ENCODE peak calls at places on chromosomes 12 and 14, in four cellular contexts. One of them, this sample, is unnamed.

GRCh38 chr14:89344871-89345270 is 72.2 kb downstream of the FOXN3 start:
- DNase-seq in WERI-Rb-1: no peak
- DNase-seq in tibial artery: no peak
- DNase-seq in SK-N-SH: no peak
- DNase-seq in this sample: no peak

GRCh38 chr12:121805800-121806555 is 2.2 kb downstream of the SETD1B start:
- DNase-seq in WERI-Rb-1: no peak
- DNase-seq in tibial artery: no peak
- DNase-seq in SK-N-SH: no peak
- DNase-seq in this sample: no peak

GRCh38 chr12:6925239-6925542 is 2.6 kb upstream of the ATN1 start:
- DNase-seq in WERI-Rb-1: no peak
- DNase-seq in tibial artery: no peak
- DNase-seq in SK-N-SH: no peak
- DNase-seq in this sample: no peak

GRCh38 chr12:108704527-108704926 is 26.8 kb downstream of the CORO1C start:
- DNase-seq in WERI-Rb-1: no peak
- DNase-seq in tibial artery: no peak
- DNase-seq in SK-N-SH: no peak
- DNase-seq in this sample: no peak

GRCh38 chr12:109804820-109805761 is 28.1 kb downstream of the TRPV4 start:
- DNase-seq in WERI-Rb-1: peak; percentile 77
- DNase-seq in tibial artery: peak; percentile 58
- DNase-seq in SK-N-SH: peak; percentile 89
- DNase-seq in this sample: peak; percentile 28

GRCh38 chr14:70023871-70024270 is 144.7 kb downstream of the SMOC1 start:
- DNase-seq in WERI-Rb-1: no peak
- DNase-seq in tibial artery: no peak
- DNase-seq in SK-N-SH: no peak
- DNase-seq in this sample: no peak

GRCh38 chr12:29581641-29582040 is 84.2 kb upstream of the OVCH1 start:
- DNase-seq in WERI-Rb-1: no peak
- DNase-seq in tibial artery: no peak
- DNase-seq in SK-N-SH: no peak
- DNase-seq in this sample: no peak

GRCh38 chr12:71877335-71878121 is 38.0 kb downstream of the TBC1D15 start:
- DNase-seq in WERI-Rb-1: no peak
- DNase-seq in tibial artery: no peak
- DNase-seq in SK-N-SH: no peak
- DNase-seq in this sample: no peak

GRCh38 chr14:73358187-73358586 is 100.2 kb downstream of the NUMB start:
- DNase-seq in WERI-Rb-1: no peak
- DNase-seq in tibial artery: no peak
- DNase-seq in SK-N-SH: no peak
- DNase-seq in this sample: no peak

GRCh38 chr14:54890794-54891193 is 11.8 kb downstream of the GCH1 start:
- DNase-seq in WERI-Rb-1: no peak
- DNase-seq in tibial artery: no peak
- DNase-seq in SK-N-SH: no peak
- DNase-seq in this sample: peak; percentile 27

GRCh38 chr12:56042430-56043203 is 899 bp downstream of the RPS26 start:
- DNase-seq in WERI-Rb-1: no peak
- DNase-seq in tibial artery: no peak
- DNase-seq in SK-N-SH: no peak
- DNase-seq in this sample: no peak

GRCh38 chr12:80643961-80644360 is 63.5 kb upstream of the MYF6 start:
- DNase-seq in WERI-Rb-1: no peak
- DNase-seq in tibial artery: no peak
- DNase-seq in SK-N-SH: no peak
- DNase-seq in this sample: no peak

GRCh38 chr14:57326253-57326652 is 57.5 kb downstream of the AP5M1 start:
- DNase-seq in WERI-Rb-1: no peak
- DNase-seq in tibial artery: no peak
- DNase-seq in SK-N-SH: no peak
- DNase-seq in this sample: peak; percentile 1

GRCh38 chr12:3073438-3074255 is 3.5 kb upstream of the TSPAN9 start:
- DNase-seq in WERI-Rb-1: peak; percentile 85
- DNase-seq in tibial artery: peak; percentile 79
- DNase-seq in SK-N-SH: peak; percentile 90
- DNase-seq in this sample: peak; percentile 73

GRCh38 chr12:30805959-30806358 is 51.2 kb upstream of the CAPRIN2 start:
- DNase-seq in WERI-Rb-1: no peak
- DNase-seq in tibial artery: no peak
- DNase-seq in SK-N-SH: no peak
- DNase-seq in this sample: no peak

GRCh38 chr12:20314325-20314724 is 54.0 kb upstream of the PDE3A start:
- DNase-seq in WERI-Rb-1: no peak
- DNase-seq in tibial artery: no peak
- DNase-seq in SK-N-SH: no peak
- DNase-seq in this sample: no peak

GRCh38 chr12:14573118-14573517 is 5.4 kb upstream of the PLBD1 start:
- DNase-seq in WERI-Rb-1: no peak
- DNase-seq in tibial artery: no peak
- DNase-seq in SK-N-SH: no peak
- DNase-seq in this sample: no peak

GRCh38 chr12:28938056-28938455 is 211.0 kb upstream of the FAR2 start:
- DNase-seq in WERI-Rb-1: no peak
- DNase-seq in tibial artery: no peak
- DNase-seq in SK-N-SH: no peak
- DNase-seq in this sample: no peak

GRCh38 chr14:88868558-88869159 is 44.2 kb downstream of the TTC8 start:
- DNase-seq in WERI-Rb-1: no peak
- DNase-seq in tibial artery: no peak
- DNase-seq in SK-N-SH: peak; percentile 5
- DNase-seq in this sample: no peak

DNA sequence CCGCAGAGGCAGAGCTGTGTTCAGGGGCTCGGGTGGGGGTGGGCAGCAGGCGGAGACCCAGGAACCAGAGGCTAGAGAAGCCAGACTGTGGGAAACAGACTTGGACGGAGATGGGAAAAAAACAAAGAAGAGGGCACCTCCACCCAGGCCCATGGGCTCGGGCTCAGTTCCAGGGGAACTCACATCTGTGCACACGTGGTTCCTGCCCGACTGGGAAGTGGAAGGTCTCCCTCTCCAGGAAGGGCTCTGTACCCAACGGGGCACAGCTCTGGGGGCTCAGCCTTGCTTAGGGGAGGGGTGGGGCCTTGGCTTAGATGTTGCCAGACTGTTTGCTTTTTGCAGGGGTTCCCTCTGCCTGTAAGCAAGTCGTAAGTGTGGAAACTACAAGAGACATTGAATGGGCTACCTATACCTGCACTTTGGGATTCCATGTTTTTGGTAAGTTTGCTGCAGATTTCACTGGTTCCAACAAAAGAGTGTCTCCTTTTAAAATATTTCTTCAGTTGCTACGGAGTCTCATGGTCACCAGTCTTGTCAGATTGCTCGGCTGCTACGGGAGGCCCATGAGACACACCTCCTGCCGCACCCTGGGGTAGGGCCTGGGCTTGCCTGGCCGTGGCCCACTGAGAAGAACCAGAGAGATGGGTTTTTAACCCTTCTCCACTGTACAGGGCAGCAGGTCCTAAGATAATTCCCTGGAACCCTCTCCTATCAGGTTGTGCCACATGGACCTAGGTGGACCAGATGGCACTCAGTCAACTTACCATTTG is 127.6 kb upstream of the EVL start:
- DNase-seq in WERI-Rb-1: no peak
- DNase-seq in tibial artery: no peak
- DNase-seq in SK-N-SH: no peak
- DNase-seq in this sample: no peak
- H3K36me3 ChIP-seq in WERI-Rb-1: peaks cover 56% of the 10 kb centered on the region
- H3K36me3 ChIP-seq in tibial artery: peaks cover 59% of the 10 kb centered on the region
- H3K36me3 ChIP-seq in SK-N-SH: peaks cover 7% of the 10 kb centered on the region
- H3K36me3 ChIP-seq in this sample: no peaks in the 10 kb centered on the region

DNA sequence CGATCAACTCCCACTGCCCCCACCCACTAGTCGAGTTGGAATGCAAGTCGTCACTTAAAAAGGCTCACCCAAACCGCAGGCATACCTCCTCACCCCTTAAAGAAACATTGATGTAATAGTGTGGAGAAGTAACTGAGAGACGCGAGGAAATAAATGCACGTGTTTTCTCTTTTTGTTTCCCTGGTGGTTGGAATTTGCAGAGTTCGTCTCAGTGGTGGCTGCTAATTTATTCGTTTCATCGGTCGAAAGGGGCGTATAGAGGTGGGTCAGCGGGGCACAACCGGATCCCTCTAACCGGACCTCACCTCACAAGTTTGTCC is 5.1 kb upstream of the NPAS3 start:
- DNase-seq in WERI-Rb-1: no peak
- DNase-seq in tibial artery: no peak
- DNase-seq in SK-N-SH: peak; percentile 42
- DNase-seq in this sample: no peak
- TF ChIP-seq CTCF in WERI-Rb-1: peak; percentile 2
- TF ChIP-seq CTCF in tibial artery: peak; percentile 7
- TF ChIP-seq CTCF in SK-N-SH: peak; percentile 58
- TF ChIP-seq CTCF in this sample: no peak

DNA sequence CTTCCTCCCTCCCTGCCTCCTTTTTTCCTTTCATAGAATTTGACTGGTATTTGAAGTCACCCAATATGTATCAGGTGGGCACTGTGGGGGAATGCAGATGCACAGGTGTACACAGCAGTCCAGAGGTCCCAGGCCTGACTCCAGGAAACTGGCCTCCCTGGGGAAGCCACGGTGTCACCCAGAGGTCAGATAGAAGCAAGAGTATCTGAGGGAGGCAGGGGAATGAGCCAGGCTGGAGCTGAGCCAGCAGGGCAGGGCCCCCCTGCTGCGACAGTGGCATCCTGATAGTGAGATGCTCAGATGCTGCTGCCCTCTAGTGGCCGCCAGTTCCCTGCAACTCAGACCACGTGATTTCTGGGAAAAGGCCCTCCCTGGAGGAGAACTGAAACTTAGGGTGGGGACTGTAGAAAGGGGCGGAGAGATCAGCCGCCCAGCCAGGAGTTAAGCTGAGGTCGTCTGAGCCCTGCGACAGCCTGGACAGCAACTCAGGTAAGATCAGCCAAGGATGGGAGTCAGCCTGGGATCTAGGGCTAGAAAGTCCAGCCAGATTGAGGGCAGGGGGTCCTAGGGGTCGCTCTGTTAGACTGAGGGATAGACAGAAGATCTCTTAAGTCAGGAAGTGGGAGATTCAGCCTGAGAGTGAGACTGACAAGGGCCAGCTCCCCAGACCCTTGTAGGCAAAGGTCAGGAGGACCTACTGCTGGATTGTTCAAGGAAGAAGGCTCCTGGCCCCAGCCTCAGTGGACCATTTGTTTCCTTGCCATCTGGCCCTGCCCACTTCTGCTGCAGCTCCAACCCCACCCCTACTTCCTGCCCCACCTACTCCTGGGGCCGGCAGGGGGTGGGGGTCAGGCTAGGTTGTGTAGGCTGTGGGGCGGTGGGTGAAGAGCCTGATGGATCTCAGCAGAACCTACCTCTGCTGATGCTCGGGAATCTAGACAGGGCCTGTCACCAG is at the start of gene IRF9:
- DNase-seq in WERI-Rb-1: peak; percentile 97
- DNase-seq in tibial artery: peak; percentile 96
- DNase-seq in SK-N-SH: peak; percentile 95
- DNase-seq in this sample: peak; percentile 90
- H3K36me3 ChIP-seq in WERI-Rb-1: peaks cover 66% of the 10 kb centered on the region
- H3K36me3 ChIP-seq in tibial artery: peaks cover 79% of the 10 kb centered on the region
- H3K36me3 ChIP-seq in SK-N-SH: peaks cover 33% of the 10 kb centered on the region
- H3K36me3 ChIP-seq in this sample: peaks cover 56% of the 10 kb centered on the region

GRCh38 chr12:49296836-49297694 is 2.1 kb downstream of the PRPH start:
- DNase-seq in WERI-Rb-1: peak; percentile 88
- DNase-seq in tibial artery: no peak
- DNase-seq in SK-N-SH: peak; percentile 29
- DNase-seq in this sample: peak; percentile 58
- TF ChIP-seq CTCF in WERI-Rb-1: peak; percentile 51
- TF ChIP-seq CTCF in tibial artery: no peak
- TF ChIP-seq CTCF in SK-N-SH: no peak
- TF ChIP-seq CTCF in this sample: peak; percentile 25

GRCh38 chr14:71725802-71726638 is 206.2 kb upstream of the RGS6 start:
- DNase-seq in WERI-Rb-1: no peak
- DNase-seq in tibial artery: no peak
- DNase-seq in SK-N-SH: no peak
- DNase-seq in this sample: no peak
- H3K36me3 ChIP-seq in WERI-Rb-1: peaks cover 39% of the 10 kb centered on the region
- H3K36me3 ChIP-seq in tibial artery: peaks cover 44% of the 10 kb centered on the region
- H3K36me3 ChIP-seq in SK-N-SH: peaks cover 13% of the 10 kb centered on the region
- H3K36me3 ChIP-seq in this sample: peaks cover 10% of the 10 kb centered on the region

GRCh38 chr14:49767473-49768300 is at the start of gene KLHDC2:
- DNase-seq in WERI-Rb-1: peak; percentile 91
- DNase-seq in tibial artery: peak; percentile 84
- DNase-seq in SK-N-SH: peak; percentile 92
- DNase-seq in this sample: peak; percentile 93
- TF ChIP-seq CTCF in WERI-Rb-1: peak; percentile 29
- TF ChIP-seq CTCF in tibial artery: peak; percentile 24
- TF ChIP-seq CTCF in SK-N-SH: peak; percentile 58
- TF ChIP-seq CTCF in this sample: peak; percentile 2